ENCODE peak calls at places on chromosome 9, in four cellular contexts. One of them, this sample, is unnamed.

GRCh38 chr9:69922646-69923045 is 102.0 kb downstream of the CFAP95 start:
- DNase-seq in stomach: no peak
- DNase-seq in A549: no peak
- DNase-seq in heart left ventricle: no peak
- DNase-seq in this sample: no peak

GRCh38 chr9:113719919-113720318 is 156.2 kb upstream of the ZNF618 start:
- DNase-seq in A549: no peak
- DNase-seq in heart left ventricle: no peak
- DNase-seq in stomach: no peak
- DNase-seq in this sample: no peak

GRCh38 chr9:72557549-72557948 is 36.1 kb downstream of the TMC1 start:
- DNase-seq in stomach: no peak
- DNase-seq in A549: peak; percentile 95
- DNase-seq in heart left ventricle: no peak
- DNase-seq in this sample: peak; percentile 57

GRCh38 chr9:124694394-124695279 is 76.5 kb downstream of the NR6A1 start:
- DNase-seq in stomach: no peak
- DNase-seq in A549: no peak
- DNase-seq in heart left ventricle: no peak
- DNase-seq in this sample: no peak

GRCh38 chr9:72577212-72577753 is 55.9 kb downstream of the TMC1 start:
- DNase-seq in heart left ventricle: peak; percentile 22
- DNase-seq in A549: peak; percentile 52
- DNase-seq in stomach: no peak
- DNase-seq in this sample: peak; percentile 23

GRCh38 chr9:107481035-107481434 is 8.5 kb downstream of the KLF4 start:
- DNase-seq in stomach: no peak
- DNase-seq in heart left ventricle: no peak
- DNase-seq in A549: peak; percentile 32
- DNase-seq in this sample: no peak

GRCh38 chr9:109381011-109381729 is 60.3 kb upstream of the EPB41L4B start:
- DNase-seq in A549: no peak
- DNase-seq in stomach: no peak
- DNase-seq in heart left ventricle: no peak
- DNase-seq in this sample: no peak

GRCh38 chr9:132244582-132245455 is 83.0 kb downstream of the NTNG2 start:
- DNase-seq in stomach: peak; percentile 51
- DNase-seq in A549: no peak
- DNase-seq in heart left ventricle: peak; percentile 64
- DNase-seq in this sample: peak; percentile 70

GRCh38 chr9:78695521-78695920 is 398.6 kb downstream of the PSAT1 start:
- DNase-seq in A549: no peak
- DNase-seq in stomach: no peak
- DNase-seq in heart left ventricle: no peak
- DNase-seq in this sample: no peak

GRCh38 chr9:107816187-107817021 is 326.8 kb upstream of the KLF4 start:
- DNase-seq in A549: no peak
- DNase-seq in stomach: no peak
- DNase-seq in heart left ventricle: no peak
- DNase-seq in this sample: no peak

GRCh38 chr9:121447341-121447834 is 52.3 kb downstream of the GGTA1 start:
- DNase-seq in heart left ventricle: no peak
- DNase-seq in A549: no peak
- DNase-seq in stomach: no peak
- DNase-seq in this sample: no peak

GRCh38 chr9:87198716-87199115 is 251.4 kb upstream of the GAS1 start:
- DNase-seq in A549: no peak
- DNase-seq in heart left ventricle: no peak
- DNase-seq in stomach: no peak
- DNase-seq in this sample: no peak

GRCh38 chr9:87556821-87557220 is 59.2 kb downstream of the DAPK1 start:
- DNase-seq in A549: no peak
- DNase-seq in stomach: no peak
- DNase-seq in heart left ventricle: no peak
- DNase-seq in this sample: peak; percentile 31

GRCh38 chr9:94097788-94098413 is 13.6 kb downstream of the PTPDC1 start:
- DNase-seq in A549: no peak
- DNase-seq in heart left ventricle: no peak
- DNase-seq in stomach: no peak
- DNase-seq in this sample: no peak

GRCh38 chr9:122402403-122403268 is 31.8 kb downstream of the PTGS1 start:
- DNase-seq in stomach: no peak
- DNase-seq in A549: peak; percentile 87
- DNase-seq in heart left ventricle: no peak
- DNase-seq in this sample: no peak

GRCh38 chr9:116594552-116594951 is 92.6 kb upstream of the TRIM32 start:
- DNase-seq in stomach: no peak
- DNase-seq in A549: no peak
- DNase-seq in heart left ventricle: no peak
- DNase-seq in this sample: peak; percentile 48

GRCh38 chr9:90059436-90059835 is 454.6 kb downstream of the GADD45G start:
- DNase-seq in heart left ventricle: no peak
- DNase-seq in A549: no peak
- DNase-seq in stomach: no peak
- DNase-seq in this sample: no peak

GRCh38 chr9:134629586-134630392 is 11.8 kb upstream of the COL5A1 start:
- DNase-seq in A549: no peak
- DNase-seq in heart left ventricle: no peak
- DNase-seq in stomach: no peak
- DNase-seq in this sample: peak; percentile 13

GRCh38 chr9:78074385-78075291 is 43.0 kb upstream of the GNAQ start:
- DNase-seq in heart left ventricle: no peak
- DNase-seq in A549: no peak
- DNase-seq in stomach: no peak
- DNase-seq in this sample: no peak

GRCh38 chr9:86732514-86732913 is 214.8 kb downstream of the GAS1 start:
- DNase-seq in A549: no peak
- DNase-seq in stomach: no peak
- DNase-seq in heart left ventricle: no peak
- DNase-seq in this sample: peak; percentile 53

GRCh38 chr9:72292874-72293607 is 72.0 kb downstream of the ZFAND5 start:
- DNase-seq in stomach: peak; percentile 36
- DNase-seq in heart left ventricle: no peak
- DNase-seq in A549: peak; percentile 67
- DNase-seq in this sample: no peak

GRCh38 chr9:134643306-134643705 is 1.7 kb downstream of the COL5A1 start:
- DNase-seq in stomach: no peak
- DNase-seq in A549: no peak
- DNase-seq in heart left ventricle: no peak
- DNase-seq in this sample: peak; percentile 62

GRCh38 chr9:15401266-15401665 is 21.4 kb upstream of the SNAPC3 start:
- DNase-seq in A549: no peak
- DNase-seq in stomach: peak; percentile 35
- DNase-seq in heart left ventricle: no peak
- DNase-seq in this sample: no peak

GRCh38 chr9:31612336-31613030 is 772.0 kb upstream of the ACO1 start:
- DNase-seq in stomach: no peak
- DNase-seq in A549: no peak
- DNase-seq in heart left ventricle: no peak
- DNase-seq in this sample: no peak

GRCh38 chr9:30065888-30066287 is 2318.6 kb upstream of the ACO1 start:
- DNase-seq in A549: no peak
- DNase-seq in heart left ventricle: no peak
- DNase-seq in stomach: no peak
- DNase-seq in this sample: no peak

GRCh38 chr9:120366646-120367019 is 213.3 kb downstream of the CDK5RAP2 start:
- DNase-seq in heart left ventricle: no peak
- DNase-seq in stomach: no peak
- DNase-seq in A549: peak; percentile 89
- DNase-seq in this sample: no peak

GRCh38 chr9:19184144-19184917 is 46.2 kb upstream of the DENND4C start:
- DNase-seq in heart left ventricle: peak; percentile 72
- DNase-seq in stomach: peak; percentile 72
- DNase-seq in A549: peak; percentile 74
- DNase-seq in this sample: peak; percentile 76

GRCh38 chr9:118640836-118641557 is 728.2 kb downstream of the BRINP1 start:
- DNase-seq in heart left ventricle: no peak
- DNase-seq in stomach: no peak
- DNase-seq in A549: no peak
- DNase-seq in this sample: no peak

GRCh38 chr9:79734989-79735779 is 163.4 kb downstream of the TLE4 start:
- DNase-seq in stomach: no peak
- DNase-seq in A549: no peak
- DNase-seq in heart left ventricle: no peak
- DNase-seq in this sample: no peak

GRCh38 chr9:19186240-19186639 is 44.3 kb upstream of the DENND4C start:
- DNase-seq in A549: no peak
- DNase-seq in heart left ventricle: no peak
- DNase-seq in stomach: no peak
- DNase-seq in this sample: no peak

GRCh38 chr9:133306242-133307194 is 29.5 kb downstream of the SURF6 start:
- DNase-seq in heart left ventricle: no peak
- DNase-seq in A549: no peak
- DNase-seq in stomach: no peak
- DNase-seq in this sample: no peak

GRCh38 chr9:15936316-15936869 is 383.6 kb downstream of the CCDC171 start:
- DNase-seq in stomach: no peak
- DNase-seq in heart left ventricle: peak; percentile 25
- DNase-seq in A549: no peak
- DNase-seq in this sample: peak; percentile 16

GRCh38 chr9:12817702-12818101 is 42.9 kb downstream of the LURAP1L start:
- DNase-seq in A549: peak; percentile 44
- DNase-seq in heart left ventricle: no peak
- DNase-seq in stomach: peak; percentile 65
- DNase-seq in this sample: no peak

GRCh38 chr9:137441289-137441934 is at the start of gene ENTPD8:
- DNase-seq in heart left ventricle: no peak
- DNase-seq in A549: peak; percentile 76
- DNase-seq in stomach: peak; percentile 82
- DNase-seq in this sample: no peak

GRCh38 chr9:128113526-128114325 is 13.8 kb downstream of the PTGES2 start:
- DNase-seq in heart left ventricle: no peak
- DNase-seq in A549: no peak
- DNase-seq in stomach: peak; percentile 28
- DNase-seq in this sample: no peak
- TF ChIP-seq POLR2A in heart left ventricle: no peak
- TF ChIP-seq POLR2A in A549: no peak
- TF ChIP-seq POLR2A in stomach: peak; percentile 2
- TF ChIP-seq POLR2A in this sample: no peak

GRCh38 chr9:130715270-130716077 is 21.9 kb downstream of the EXOSC2 start:
- DNase-seq in heart left ventricle: no peak
- DNase-seq in stomach: no peak
- DNase-seq in A549: no peak
- DNase-seq in this sample: no peak
- TF ChIP-seq POLR2A in heart left ventricle: no peak
- TF ChIP-seq POLR2A in stomach: no peak
- TF ChIP-seq POLR2A in A549: no peak
- TF ChIP-seq POLR2A in this sample: no peak

DNA sequence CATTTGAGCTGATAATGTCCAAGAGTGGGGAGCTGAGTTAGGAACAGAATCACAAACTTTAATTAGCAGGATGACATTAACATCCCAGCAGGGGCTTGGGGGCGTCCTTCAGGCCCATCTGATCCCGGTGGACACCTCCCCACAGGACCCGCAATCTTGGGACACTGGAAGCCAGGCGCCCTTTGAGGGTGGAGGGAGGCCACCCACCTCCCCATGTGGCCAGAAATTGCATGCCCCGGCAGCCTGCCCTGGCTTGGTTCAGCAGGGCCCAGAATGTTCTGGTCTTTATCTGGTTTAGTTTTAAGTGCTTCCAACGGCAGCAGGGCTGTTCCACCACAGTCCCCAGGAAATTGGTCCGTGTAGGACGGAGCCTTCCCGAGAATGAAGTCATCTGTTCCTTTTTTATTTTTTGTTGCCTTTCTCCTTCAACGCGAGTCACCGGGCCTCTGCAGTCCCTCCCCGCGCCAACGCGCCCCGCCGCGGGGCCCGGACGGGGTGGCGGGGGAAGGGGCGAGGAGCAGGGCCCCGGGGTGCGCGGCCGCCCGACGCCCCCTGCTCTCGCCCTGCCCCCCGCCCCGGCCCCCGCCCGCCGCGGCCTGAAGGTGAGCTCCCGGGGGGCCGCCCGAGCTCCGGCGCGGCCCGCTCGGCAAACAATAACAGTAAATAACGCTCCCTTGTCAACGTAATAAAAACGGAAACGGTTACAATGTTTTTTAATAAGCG is 207.9 kb downstream of the C9orf50 start:
- DNase-seq in heart left ventricle: peak; percentile 84
- DNase-seq in stomach: peak; percentile 67
- DNase-seq in A549: peak; percentile 38
- DNase-seq in this sample: peak; percentile 78
- TF ChIP-seq POLR2A in heart left ventricle: peak; percentile 57
- TF ChIP-seq POLR2A in stomach: no peak
- TF ChIP-seq POLR2A in A549: peak; percentile 18
- TF ChIP-seq POLR2A in this sample: peak; percentile 50

GRCh38 chr9:128703616-128704355 is 1.5 kb downstream of the PKN3 start:
- DNase-seq in stomach: peak; percentile 61
- DNase-seq in heart left ventricle: peak; percentile 81
- DNase-seq in A549: no peak
- DNase-seq in this sample: peak; percentile 37
- TF ChIP-seq POLR2A in stomach: no peak
- TF ChIP-seq POLR2A in heart left ventricle: peak; percentile 38
- TF ChIP-seq POLR2A in A549: no peak
- TF ChIP-seq POLR2A in this sample: no peak

GRCh38 chr9:4666042-4666699 is at the start of gene SPATA6L:
- DNase-seq in stomach: peak; percentile 75
- DNase-seq in A549: peak; percentile 63
- DNase-seq in heart left ventricle: peak; percentile 73
- DNase-seq in this sample: peak; percentile 73
- TF ChIP-seq POLR2A in stomach: peak; percentile 16
- TF ChIP-seq POLR2A in A549: peak; percentile 72
- TF ChIP-seq POLR2A in heart left ventricle: no peak
- TF ChIP-seq POLR2A in this sample: peak; percentile 28

GRCh38 chr9:112487008-112487798 is 576 bp downstream of the KIAA1958 start:
- DNase-seq in stomach: peak; percentile 65
- DNase-seq in A549: peak; percentile 61
- DNase-seq in heart left ventricle: peak; percentile 44
- DNase-seq in this sample: peak; percentile 52
- TF ChIP-seq POLR2A in stomach: no peak
- TF ChIP-seq POLR2A in A549: no peak
- TF ChIP-seq POLR2A in heart left ventricle: no peak
- TF ChIP-seq POLR2A in this sample: no peak

DNA sequence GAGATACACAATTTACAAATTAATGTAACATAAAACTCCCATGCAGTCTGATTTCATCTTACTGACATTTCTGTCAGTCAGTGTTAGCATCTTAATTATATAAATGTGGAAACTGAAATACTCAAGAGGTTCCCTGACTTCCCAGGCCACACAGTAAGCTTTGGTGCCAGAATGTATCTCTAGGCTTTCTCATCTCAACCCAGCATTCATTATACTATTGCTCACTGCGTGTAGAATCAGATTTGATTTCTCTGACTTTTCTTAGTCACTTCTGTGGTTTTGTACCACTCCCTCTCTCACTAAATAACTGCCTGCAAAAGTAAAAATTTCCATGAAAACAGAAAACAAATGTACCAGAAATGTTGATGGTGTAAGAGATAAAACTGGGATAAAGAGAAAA is 31.7 kb upstream of the CDKN2B start:
- DNase-seq in stomach: no peak
- DNase-seq in A549: no peak
- DNase-seq in heart left ventricle: no peak
- DNase-seq in this sample: no peak
- TF ChIP-seq POLR2A in stomach: no peak
- TF ChIP-seq POLR2A in A549: no peak
- TF ChIP-seq POLR2A in heart left ventricle: no peak
- TF ChIP-seq POLR2A in this sample: no peak

This sample was measured in uterus.